ENCODE peak calls at places on chromosome 9, in ten cellular contexts. J, F, D, Z, O, K, G, Y, W and I are unnamed samples.

GRCh38 chr9:107528686-107529085 is 39.1 kb upstream of the KLF4 start:
- DNase-seq in F (no peak), D (no peak), Z (no peak), J (no peak), K (no peak), Y (no peak), G (no peak), O (no peak), W (no peak), I (no peak)

GRCh38 chr9:23665051-23665450 is 161.0 kb downstream of the ELAVL2 start:
- DNase-seq in G (no peak), Y (no peak), O (no peak), K (no peak), J (no peak), D (no peak), Z (no peak), W (no peak), F (no peak), I (no peak)

GRCh38 chr9:69261636-69262035 is 63.4 kb upstream of the ENTREP1 start:
- DNase-seq in F (no peak), D (no peak), Y (no peak), W (no peak), G (no peak), Z (no peak), J (no peak), O (no peak), K (no peak), I (no peak)

GRCh38 chr9:103798620-103799019 is 295.5 kb upstream of the SMC2 start:
- DNase-seq in K (no peak), W (no peak), D (no peak), F (no peak), Y (no peak), G (peak), J (no peak), Z (no peak), O (no peak), I (no peak)

GRCh38 chr9:125431741-125432271 is 170.2 kb downstream of the GAPVD1 start:
- DNase-seq in K (no peak), J (no peak), G (no peak), O (no peak), Z (no peak), W (peak), F (no peak), D (no peak), Y (peak), I (no peak)

GRCh38 chr9:111890254-111890791 is 6.3 kb upstream of the UGCG start:
- DNase-seq in Z (no peak), W (no peak), K (no peak), J (no peak), O (no peak), Y (no peak), F (no peak), D (no peak), G (no peak), I (no peak)

GRCh38 chr9:95127249-95128176 is 190.0 kb downstream of the FANCC start:
- DNase-seq in W (peak), F (peak), K (no peak), G (peak), Z (no peak), D (peak), J (peak), O (peak), Y (peak), I (peak)

GRCh38 chr9:83444110-83444509 is 94.1 kb downstream of the FRMD3 start:
- DNase-seq in O (no peak), W (no peak), J (no peak), Y (no peak), Z (no peak), F (no peak), G (no peak), D (no peak), K (no peak), I (no peak)

GRCh38 chr9:129284607-129285291 is 106.7 kb upstream of the IER5L start:
- DNase-seq in K (no peak), F (no peak), Y (no peak), D (no peak), J (no peak), W (no peak), O (no peak), G (no peak), Z (no peak), I (no peak)

GRCh38 chr9:69951411-69951810 is 92.2 kb upstream of the MAMDC2 start:
- DNase-seq in F (no peak), J (no peak), Z (no peak), O (no peak), G (no peak), Y (no peak), W (no peak), D (no peak), K (no peak), I (no peak)

GRCh38 chr9:135584371-135584770 is 22.8 kb downstream of the PAEP start:
- DNase-seq in J (no peak), D (no peak), Z (no peak), G (no peak), Y (no peak), W (no peak), K (no peak), O (no peak), F (no peak), I (no peak)

GRCh38 chr9:77507212-77507961 is 140.7 kb downstream of the GNA14 start:
- DNase-seq in O (no peak), G (no peak), D (no peak), W (no peak), K (no peak), Z (no peak), Y (no peak), F (no peak), J (no peak), I (no peak)

GRCh38 chr9:130262771-130263170 is 2.8 kb upstream of the HMCN2 start:
- DNase-seq in G (peak), W (no peak), O (no peak), J (no peak), F (no peak), K (no peak), D (no peak), Y (no peak), Z (no peak), I (no peak)

GRCh38 chr9:92682269-92682668 is 12.3 kb upstream of the IPPK start:
- DNase-seq in G (no peak), W (no peak), J (no peak), D (no peak), O (no peak), Y (no peak), Z (no peak), F (no peak), K (no peak), I (no peak)

GRCh38 chr9:123689701-123690428 is 240.1 kb downstream of the DENND1A start:
- DNase-seq in Y (no peak), F (no peak), G (no peak), J (no peak), W (no peak), Z (no peak), D (no peak), K (no peak), O (no peak), I (no peak)